ENCODE peak calls at places on chromosomes 1 and 21, in four cellular contexts. One of them, this sample, is unnamed.

GRCh38 chr1:24263746-24264145 is 55.4 kb upstream of the GRHL3 start:
- DNase-seq in heart right ventricle: no peak
- DNase-seq in uterus: no peak
- DNase-seq in activated CD8-positive, alpha-beta memory T cell treated with anti-CD3 and anti-CD28 coated beads for 24 hours: no peak
- DNase-seq in this sample: no peak

GRCh38 chr1:68229927-68230812 is 2.2 kb downstream of the WLS start:
- DNase-seq in uterus: no peak
- DNase-seq in activated CD8-positive, alpha-beta memory T cell treated with anti-CD3 and anti-CD28 coated beads for 24 hours: no peak
- DNase-seq in heart right ventricle: no peak
- DNase-seq in this sample: no peak

GRCh38 chr1:96464159-96464558 is 257.4 kb upstream of the PTBP2 start:
- DNase-seq in uterus: no peak
- DNase-seq in activated CD8-positive, alpha-beta memory T cell treated with anti-CD3 and anti-CD28 coated beads for 24 hours: no peak
- DNase-seq in heart right ventricle: no peak
- DNase-seq in this sample: no peak

GRCh38 chr1:143735764-143736461 is 235.9 kb downstream of the FAM72C start:
- DNase-seq in activated CD8-positive, alpha-beta memory T cell treated with anti-CD3 and anti-CD28 coated beads for 24 hours: no peak
- DNase-seq in uterus: no peak
- DNase-seq in heart right ventricle: no peak
- DNase-seq in this sample: no peak

GRCh38 chr1:160539896-160540858 is 17.1 kb upstream of the SLAMF6 start:
- DNase-seq in activated CD8-positive, alpha-beta memory T cell treated with anti-CD3 and anti-CD28 coated beads for 24 hours: no peak
- DNase-seq in uterus: no peak
- DNase-seq in heart right ventricle: no peak
- DNase-seq in this sample: no peak

GRCh38 chr1:24904731-24905354 is 25.2 kb downstream of the RUNX3 start:
- DNase-seq in uterus: no peak
- DNase-seq in activated CD8-positive, alpha-beta memory T cell treated with anti-CD3 and anti-CD28 coated beads for 24 hours: no peak
- DNase-seq in heart right ventricle: no peak
- DNase-seq in this sample: no peak

GRCh38 chr1:108199231-108199657 is 899 bp downstream of the SLC25A24 start:
- DNase-seq in uterus: no peak
- DNase-seq in heart right ventricle: no peak
- DNase-seq in activated CD8-positive, alpha-beta memory T cell treated with anti-CD3 and anti-CD28 coated beads for 24 hours: no peak
- DNase-seq in this sample: no peak

GRCh38 chr1:21659099-21659923 is 9.8 kb downstream of the RAP1GAP start:
- DNase-seq in uterus: no peak
- DNase-seq in heart right ventricle: peak; percentile 75
- DNase-seq in activated CD8-positive, alpha-beta memory T cell treated with anti-CD3 and anti-CD28 coated beads for 24 hours: peak; percentile 94
- DNase-seq in this sample: peak; percentile 93

GRCh38 chr1:3902546-3902945 is 2.5 kb upstream of the C1orf174 start:
- DNase-seq in uterus: no peak
- DNase-seq in activated CD8-positive, alpha-beta memory T cell treated with anti-CD3 and anti-CD28 coated beads for 24 hours: peak; percentile 65
- DNase-seq in heart right ventricle: no peak
- DNase-seq in this sample: no peak

GRCh38 chr1:214124281-214124805 is 136.6 kb downstream of the PROX1 start:
- DNase-seq in uterus: no peak
- DNase-seq in heart right ventricle: no peak
- DNase-seq in activated CD8-positive, alpha-beta memory T cell treated with anti-CD3 and anti-CD28 coated beads for 24 hours: no peak
- DNase-seq in this sample: no peak

GRCh38 chr1:109539676-109540075 is at the start of gene GPR61:
- DNase-seq in uterus: no peak
- DNase-seq in heart right ventricle: no peak
- DNase-seq in activated CD8-positive, alpha-beta memory T cell treated with anti-CD3 and anti-CD28 coated beads for 24 hours: no peak
- DNase-seq in this sample: no peak

GRCh38 chr1:146034976-146035469 is 13.5 kb upstream of the HJV start:
- DNase-seq in uterus: no peak
- DNase-seq in activated CD8-positive, alpha-beta memory T cell treated with anti-CD3 and anti-CD28 coated beads for 24 hours: no peak
- DNase-seq in heart right ventricle: no peak
- DNase-seq in this sample: no peak

GRCh38 chr21:28336299-28336698 is 656.4 kb downstream of the LTN1 start:
- DNase-seq in heart right ventricle: no peak
- DNase-seq in activated CD8-positive, alpha-beta memory T cell treated with anti-CD3 and anti-CD28 coated beads for 24 hours: no peak
- DNase-seq in uterus: peak; percentile 27
- DNase-seq in this sample: no peak

GRCh38 chr21:46459356-46460112 is 843 bp downstream of the DIP2A start:
- DNase-seq in uterus: peak; percentile 54
- DNase-seq in heart right ventricle: peak; percentile 43
- DNase-seq in activated CD8-positive, alpha-beta memory T cell treated with anti-CD3 and anti-CD28 coated beads for 24 hours: peak; percentile 64
- DNase-seq in this sample: no peak

GRCh38 chr1:6386371-6386949 is 7.1 kb downstream of the ACOT7 start:
- DNase-seq in activated CD8-positive, alpha-beta memory T cell treated with anti-CD3 and anti-CD28 coated beads for 24 hours: no peak
- DNase-seq in heart right ventricle: no peak
- DNase-seq in uterus: no peak
- DNase-seq in this sample: no peak

GRCh38 chr1:42206164-42206563 is 41.6 kb upstream of the GUCA2A start:
- DNase-seq in activated CD8-positive, alpha-beta memory T cell treated with anti-CD3 and anti-CD28 coated beads for 24 hours: no peak
- DNase-seq in heart right ventricle: no peak
- DNase-seq in uterus: no peak
- DNase-seq in this sample: no peak

GRCh38 chr1:220880726-220881506 is 1.7 kb downstream of the HLX start:
- DNase-seq in heart right ventricle: peak; percentile 68
- DNase-seq in uterus: peak; percentile 63
- DNase-seq in activated CD8-positive, alpha-beta memory T cell treated with anti-CD3 and anti-CD28 coated beads for 24 hours: no peak
- DNase-seq in this sample: no peak

GRCh38 chr1:168285419-168285790 is 4.7 kb downstream of the TBX19 start:
- DNase-seq in uterus: no peak
- DNase-seq in activated CD8-positive, alpha-beta memory T cell treated with anti-CD3 and anti-CD28 coated beads for 24 hours: no peak
- DNase-seq in heart right ventricle: no peak
- DNase-seq in this sample: no peak

GRCh38 chr1:7646981-7647901 is 123.9 kb upstream of the VAMP3 start:
- DNase-seq in heart right ventricle: peak; percentile 79
- DNase-seq in activated CD8-positive, alpha-beta memory T cell treated with anti-CD3 and anti-CD28 coated beads for 24 hours: peak; percentile 90
- DNase-seq in uterus: peak; percentile 44
- DNase-seq in this sample: peak; percentile 92

GRCh38 chr1:8338526-8339202 is 20.8 kb downstream of the SLC45A1 start:
- DNase-seq in activated CD8-positive, alpha-beta memory T cell treated with anti-CD3 and anti-CD28 coated beads for 24 hours: no peak
- DNase-seq in heart right ventricle: no peak
- DNase-seq in uterus: no peak
- DNase-seq in this sample: no peak

GRCh38 chr21:45054927-45055612 is 19.3 kb upstream of the ADARB1 start:
- DNase-seq in heart right ventricle: no peak
- DNase-seq in uterus: no peak
- DNase-seq in activated CD8-positive, alpha-beta memory T cell treated with anti-CD3 and anti-CD28 coated beads for 24 hours: no peak
- DNase-seq in this sample: no peak

GRCh38 chr1:97247196-97247595 is 525.6 kb downstream of the PTBP2 start:
- DNase-seq in activated CD8-positive, alpha-beta memory T cell treated with anti-CD3 and anti-CD28 coated beads for 24 hours: no peak
- DNase-seq in uterus: no peak
- DNase-seq in heart right ventricle: no peak
- DNase-seq in this sample: no peak

GRCh38 chr1:39491146-39491921 is at the start of gene BMP8A:
- DNase-seq in activated CD8-positive, alpha-beta memory T cell treated with anti-CD3 and anti-CD28 coated beads for 24 hours: peak; percentile 88
- DNase-seq in uterus: peak; percentile 38
- DNase-seq in heart right ventricle: peak; percentile 55
- DNase-seq in this sample: no peak

GRCh38 chr1:172727956-172728603 is 69.2 kb downstream of the FASLG start:
- DNase-seq in uterus: no peak
- DNase-seq in heart right ventricle: no peak
- DNase-seq in activated CD8-positive, alpha-beta memory T cell treated with anti-CD3 and anti-CD28 coated beads for 24 hours: no peak
- DNase-seq in this sample: no peak

GRCh38 chr1:202664083-202664482 is 46.2 kb downstream of the SYT2 start:
- DNase-seq in uterus: no peak
- DNase-seq in activated CD8-positive, alpha-beta memory T cell treated with anti-CD3 and anti-CD28 coated beads for 24 hours: no peak
- DNase-seq in heart right ventricle: no peak
- DNase-seq in this sample: no peak

GRCh38 chr1:89842547-89843278 is 21.9 kb downstream of the LRRC8D start:
- DNase-seq in activated CD8-positive, alpha-beta memory T cell treated with anti-CD3 and anti-CD28 coated beads for 24 hours: no peak
- DNase-seq in heart right ventricle: no peak
- DNase-seq in uterus: no peak
- DNase-seq in this sample: no peak

GRCh38 chr21:19724081-19724480 is 1274.1 kb upstream of the NCAM2 start:
- DNase-seq in heart right ventricle: no peak
- DNase-seq in uterus: no peak
- DNase-seq in activated CD8-positive, alpha-beta memory T cell treated with anti-CD3 and anti-CD28 coated beads for 24 hours: no peak
- DNase-seq in this sample: no peak

GRCh38 chr1:201250326-201251011 is 32.8 kb upstream of the PKP1 start:
- DNase-seq in heart right ventricle: no peak
- DNase-seq in activated CD8-positive, alpha-beta memory T cell treated with anti-CD3 and anti-CD28 coated beads for 24 hours: no peak
- DNase-seq in uterus: no peak
- DNase-seq in this sample: peak; percentile 74

GRCh38 chr1:161115132-161115711 is 2.6 kb downstream of the PFDN2 start:
- DNase-seq in uterus: no peak
- DNase-seq in heart right ventricle: no peak
- DNase-seq in activated CD8-positive, alpha-beta memory T cell treated with anti-CD3 and anti-CD28 coated beads for 24 hours: no peak
- DNase-seq in this sample: no peak

GRCh38 chr1:232594018-232594502 is 35.9 kb downstream of the SIPA1L2 start:
- DNase-seq in activated CD8-positive, alpha-beta memory T cell treated with anti-CD3 and anti-CD28 coated beads for 24 hours: no peak
- DNase-seq in heart right ventricle: no peak
- DNase-seq in uterus: no peak
- DNase-seq in this sample: no peak

GRCh38 chr1:11708554-11709350 is 17.2 kb downstream of the DRAXIN start:
- DNase-seq in heart right ventricle: no peak
- DNase-seq in uterus: no peak
- DNase-seq in activated CD8-positive, alpha-beta memory T cell treated with anti-CD3 and anti-CD28 coated beads for 24 hours: no peak
- DNase-seq in this sample: no peak

GRCh38 chr1:115289940-115290339 is 48.1 kb downstream of the NGF start:
- DNase-seq in uterus: no peak
- DNase-seq in activated CD8-positive, alpha-beta memory T cell treated with anti-CD3 and anti-CD28 coated beads for 24 hours: no peak
- DNase-seq in heart right ventricle: no peak
- DNase-seq in this sample: no peak

GRCh38 chr1:2314803-2315710 is 76.3 kb downstream of the MORN1 start:
- DNase-seq in activated CD8-positive, alpha-beta memory T cell treated with anti-CD3 and anti-CD28 coated beads for 24 hours: peak; percentile 84
- DNase-seq in heart right ventricle: peak; percentile 74
- DNase-seq in uterus: peak; percentile 73
- DNase-seq in this sample: no peak

GRCh38 chr1:10799726-10800125 is 3.3 kb upstream of the CASZ1 start:
- DNase-seq in uterus: no peak
- DNase-seq in heart right ventricle: no peak
- DNase-seq in activated CD8-positive, alpha-beta memory T cell treated with anti-CD3 and anti-CD28 coated beads for 24 hours: no peak
- DNase-seq in this sample: no peak

GRCh38 chr1:21278898-21279819 is 11.1 kb downstream of the ECE1 start:
- DNase-seq in uterus: no peak
- DNase-seq in heart right ventricle: no peak
- DNase-seq in activated CD8-positive, alpha-beta memory T cell treated with anti-CD3 and anti-CD28 coated beads for 24 hours: no peak
- DNase-seq in this sample: no peak

GRCh38 chr1:6353605-6353947 is 40.0 kb downstream of the ACOT7 start:
- DNase-seq in uterus: no peak
- DNase-seq in heart right ventricle: no peak
- DNase-seq in activated CD8-positive, alpha-beta memory T cell treated with anti-CD3 and anti-CD28 coated beads for 24 hours: no peak
- DNase-seq in this sample: no peak

GRCh38 chr1:175410560-175410959 is 218.0 kb upstream of the KIAA0040 start:
- DNase-seq in activated CD8-positive, alpha-beta memory T cell treated with anti-CD3 and anti-CD28 coated beads for 24 hours: no peak
- DNase-seq in heart right ventricle: no peak
- DNase-seq in uterus: no peak
- DNase-seq in this sample: no peak

GRCh38 chr1:156052862-156053769 is 482 bp downstream of the UBQLN4 start:
- DNase-seq in uterus: peak; percentile 66
- DNase-seq in activated CD8-positive, alpha-beta memory T cell treated with anti-CD3 and anti-CD28 coated beads for 24 hours: peak; percentile 85
- DNase-seq in heart right ventricle: peak; percentile 65
- DNase-seq in this sample: peak; percentile 90

GRCh38 chr1:114033961-114034360 is 54.7 kb downstream of the OLFML3 start:
- DNase-seq in uterus: no peak
- DNase-seq in heart right ventricle: no peak
- DNase-seq in activated CD8-positive, alpha-beta memory T cell treated with anti-CD3 and anti-CD28 coated beads for 24 hours: no peak
- DNase-seq in this sample: no peak